ENCODE peak calls at places on chromosomes 3 and 15, in nine cellular contexts. E is RWPE2, B is left lung, Z is sciatic nerve, I is EL, M is lower leg skin, F is NCI-H1105, Y is heart right ventricle, X is AG10803. S is an unnamed sample.

GRCh38 chr3:194286747-194287146 is 64.4 kb downstream of the CPN2 start:
- DNase-seq in E (no peak), B (no peak), Z (no peak), I (no peak), M (no peak), F (no peak), Y (no peak), X (no peak), S (no peak)

GRCh38 chr3:101266566-101266965 is 53.8 kb downstream of the IMPG2 start:
- DNase-seq in E (no peak), B (no peak), Z (no peak), I (no peak), M (no peak), F (no peak), Y (no peak), X (no peak), S (no peak)

GRCh38 chr15:78811124-78811824 is at the start of gene ADAMTS7:
- DNase-seq in E (no peak), B (peak), Z (peak), I (peak), M (peak), F (peak), Y (peak), X (peak), S (no peak)

GRCh38 chr15:78282324-78282723 is 17.1 kb downstream of the SKIC8 start:
- DNase-seq in E (no peak), B (no peak), Z (no peak), I (peak), M (no peak), F (no peak), Y (no peak), X (peak), S (no peak)

GRCh38 chr3:53044371-53045106 is 1.3 kb downstream of the SFMBT1 start:
- DNase-seq in E (no peak), B (peak), Z (no peak), I (peak), M (no peak), F (no peak), Y (peak), X (peak), S (no peak)

GRCh38 chr3:45332901-45333407 is 55.4 kb upstream of the LARS2 start:
- DNase-seq in E (no peak), B (no peak), Z (no peak), I (no peak), M (no peak), F (no peak), Y (no peak), X (no peak), S (no peak)

GRCh38 chr3:64505419-64505818 is 182.4 kb downstream of the ADAMTS9 start:
- DNase-seq in E (no peak), B (no peak), Z (no peak), I (no peak), M (no peak), F (no peak), Y (no peak), X (no peak), S (no peak)

GRCh38 chr3:59118928-59119327 is 69.1 kb upstream of the CFAP20DC start:
- DNase-seq in E (no peak), B (no peak), Z (no peak), I (no peak), M (no peak), F (no peak), Y (no peak), X (no peak), S (no peak)

GRCh38 chr3:87260270-87260669 is 16.1 kb downstream of the POU1F1 start:
- DNase-seq in E (no peak), B (no peak), Z (no peak), I (peak), M (no peak), F (peak), Y (no peak), X (peak), S (no peak)

GRCh38 chr3:126494204-126494603 is 18.5 kb upstream of the ZXDC start:
- DNase-seq in E (no peak), B (no peak), Z (no peak), I (peak), M (no peak), F (no peak), Y (no peak), X (peak), S (no peak)

GRCh38 chr15:91872356-91873132 is 19.0 kb downstream of the SLCO3A1 start:
- DNase-seq in E (no peak), B (peak), Z (no peak), I (no peak), M (no peak), F (peak), Y (no peak), X (no peak), S (no peak)

GRCh38 chr3:130442284-130442683 is 74.7 kb upstream of the COL6A6 start:
- DNase-seq in E (no peak), B (peak), Z (no peak), I (no peak), M (no peak), F (no peak), Y (no peak), X (no peak), S (no peak)

GRCh38 chr3:17433866-17434265 is 308.6 kb downstream of the TBC1D5 start:
- DNase-seq in E (no peak), B (no peak), Z (no peak), I (no peak), M (no peak), F (no peak), Y (no peak), X (no peak), S (no peak)

GRCh38 chr3:128050597-128050996 is 1.6 kb upstream of the SEC61A1 start:
- DNase-seq in E (no peak), B (no peak), Z (no peak), I (no peak), M (no peak), F (no peak), Y (no peak), X (peak), S (no peak)

GRCh38 chr3:120348981-120349818 is at the start of gene LRRC58:
- DNase-seq in E (peak), B (peak), Z (peak), I (peak), M (peak), F (peak), Y (peak), X (peak), S (peak)

GRCh38 chr15:37102315-37103021 is 2.1 kb upstream of the MEIS2 start:
- DNase-seq in E (no peak), B (no peak), Z (no peak), I (peak), M (no peak), F (no peak), Y (no peak), X (no peak), S (no peak)

GRCh38 chr3:25916286-25916685 is 126.4 kb downstream of the OXSM start:
- DNase-seq in E (no peak), B (no peak), Z (no peak), I (no peak), M (no peak), F (peak), Y (no peak), X (no peak), S (no peak)

GRCh38 chr15:53389271-53389670 is 370.2 kb downstream of the WDR72 start:
- DNase-seq in E (no peak), B (no peak), Z (no peak), I (no peak), M (no peak), F (no peak), Y (no peak), X (no peak), S (no peak)

GRCh38 chr3:22887664-22888291 is 315.3 kb upstream of the UBE2E2 start:
- DNase-seq in E (no peak), B (no peak), Z (no peak), I (peak), M (no peak), F (peak), Y (no peak), X (peak), S (no peak)

GRCh38 chr3:124174463-124174862 is 182.5 kb upstream of the ROPN1 start:
- DNase-seq in E (no peak), B (no peak), Z (no peak), I (peak), M (no peak), F (peak), Y (peak), X (no peak), S (peak)

GRCh38 chr3:156594229-156594683 is 39.3 kb upstream of the SSR3 start:
- DNase-seq in E (no peak), B (no peak), Z (no peak), I (no peak), M (no peak), F (no peak), Y (no peak), X (no peak), S (no peak)

GRCh38 chr3:150345021-150345538 is 63.0 kb upstream of the TSC22D2 start:
- DNase-seq in E (peak), B (no peak), Z (no peak), I (peak), M (no peak), F (no peak), Y (no peak), X (peak), S (no peak)

GRCh38 chr15:57356636-57357035 is 19.7 kb upstream of the CGNL1 start:
- DNase-seq in E (no peak), B (no peak), Z (no peak), I (peak), M (no peak), F (no peak), Y (no peak), X (peak), S (no peak)

GRCh38 chr3:16513141-16514020 is at the start of gene RFTN1:
- DNase-seq in E (no peak), B (peak), Z (peak), I (peak), M (peak), F (no peak), Y (peak), X (peak), S (no peak)

GRCh38 chr3:22960326-22960984 is 242.7 kb upstream of the UBE2E2 start:
- DNase-seq in E (no peak), B (no peak), Z (peak), I (peak), M (peak), F (peak), Y (peak), X (peak), S (no peak)

GRCh38 chr15:98776607-98777281 is 128.4 kb downstream of the IGF1R start:
- DNase-seq in E (no peak), B (peak), Z (peak), I (no peak), M (no peak), F (no peak), Y (peak), X (peak), S (peak)

GRCh38 chr3:39644176-39644575 is 165.2 kb upstream of the MYRIP start:
- DNase-seq in E (no peak), B (no peak), Z (no peak), I (peak), M (no peak), F (no peak), Y (no peak), X (peak), S (no peak)

GRCh38 chr3:49500408-49501257 is 30.6 kb downstream of the DAG1 start:
- DNase-seq in E (peak), B (peak), Z (no peak), I (peak), M (peak), F (no peak), Y (peak), X (peak), S (no peak)

S was measured in NCI-H2107.